ENCODE peak calls at places on chromosomes 4 and X, in nine cellular contexts. One of them, this sample, is unnamed. For H3K9me3, the result is how much of the 10 kb centered on the place peaks cover.

GRCh38 chrX:17860811-17861495 is at the start of gene RAI2:
- DNase-seq in hepatocyte: peak
- DNase-seq in esophagus muscularis mucosa: no peak
- DNase-seq in pancreas: peak
- DNase-seq in upper lobe of right lung: peak
- DNase-seq in ovary: peak
- DNase-seq in body of pancreas: peak
- DNase-seq in fibroblast of lung: no peak
- DNase-seq in SK-N-SH: peak
- DNase-seq in this sample: peak

GRCh38 chr4:28518781-28519180 is 1658.1 kb downstream of the STIM2 start:
- DNase-seq in ovary: no peak
- DNase-seq in esophagus muscularis mucosa: no peak
- DNase-seq in fibroblast of lung: peak
- DNase-seq in upper lobe of right lung: no peak
- DNase-seq in body of pancreas: no peak
- DNase-seq in SK-N-SH: no peak
- DNase-seq in hepatocyte: no peak
- DNase-seq in pancreas: no peak
- DNase-seq in this sample: no peak

GRCh38 chrX:42538405-42538804 is 239.6 kb downstream of the PPP1R2C start:
- DNase-seq in body of pancreas: no peak
- DNase-seq in esophagus muscularis mucosa: no peak
- DNase-seq in pancreas: no peak
- DNase-seq in ovary: no peak
- DNase-seq in hepatocyte: peak
- DNase-seq in upper lobe of right lung: no peak
- DNase-seq in SK-N-SH: no peak
- DNase-seq in fibroblast of lung: no peak
- DNase-seq in this sample: no peak

GRCh38 chrX:68273887-68274286 is 159.4 kb downstream of the OPHN1 start:
- DNase-seq in fibroblast of lung: no peak
- DNase-seq in SK-N-SH: no peak
- DNase-seq in ovary: no peak
- DNase-seq in body of pancreas: no peak
- DNase-seq in upper lobe of right lung: no peak
- DNase-seq in pancreas: no peak
- DNase-seq in hepatocyte: no peak
- DNase-seq in esophagus muscularis mucosa: no peak
- DNase-seq in this sample: no peak

GRCh38 chr4:17309567-17310268 is 202.2 kb downstream of the QDPR start:
- DNase-seq in hepatocyte: no peak
- DNase-seq in pancreas: no peak
- DNase-seq in esophagus muscularis mucosa: no peak
- DNase-seq in body of pancreas: no peak
- DNase-seq in SK-N-SH: no peak
- DNase-seq in upper lobe of right lung: no peak
- DNase-seq in fibroblast of lung: peak
- DNase-seq in ovary: no peak
- DNase-seq in this sample: no peak

GRCh38 chr4:87011340-87012034 is 76.7 kb downstream of the AFF1 start:
- DNase-seq in fibroblast of lung: peak
- DNase-seq in ovary: no peak
- DNase-seq in esophagus muscularis mucosa: no peak
- DNase-seq in pancreas: no peak
- DNase-seq in body of pancreas: peak
- DNase-seq in hepatocyte: peak
- DNase-seq in SK-N-SH: no peak
- DNase-seq in upper lobe of right lung: no peak
- DNase-seq in this sample: no peak

GRCh38 chrX:13937370-13938052 is 92.2 kb downstream of the GEMIN8 start:
- DNase-seq in ovary: no peak
- DNase-seq in hepatocyte: no peak
- DNase-seq in upper lobe of right lung: no peak
- DNase-seq in SK-N-SH: peak
- DNase-seq in pancreas: no peak
- DNase-seq in esophagus muscularis mucosa: no peak
- DNase-seq in body of pancreas: no peak
- DNase-seq in fibroblast of lung: peak
- DNase-seq in this sample: no peak

GRCh38 chr4:2008671-2008920 is 178 bp downstream of the NELFA start:
- DNase-seq in SK-N-SH: no peak
- DNase-seq in body of pancreas: no peak
- DNase-seq in fibroblast of lung: no peak
- DNase-seq in esophagus muscularis mucosa: no peak
- DNase-seq in ovary: no peak
- DNase-seq in pancreas: no peak
- DNase-seq in hepatocyte: no peak
- DNase-seq in upper lobe of right lung: no peak
- DNase-seq in this sample: no peak

GRCh38 chr4:152499322-152499721 is 36.6 kb downstream of the FBXW7 start:
- DNase-seq in esophagus muscularis mucosa: no peak
- DNase-seq in body of pancreas: no peak
- DNase-seq in hepatocyte: no peak
- DNase-seq in pancreas: no peak
- DNase-seq in SK-N-SH: no peak
- DNase-seq in upper lobe of right lung: no peak
- DNase-seq in fibroblast of lung: no peak
- DNase-seq in ovary: no peak
- DNase-seq in this sample: no peak

GRCh38 chr4:61527886-61528285 is 327.8 kb downstream of the ADGRL3 start:
- DNase-seq in SK-N-SH: no peak
- DNase-seq in pancreas: no peak
- DNase-seq in fibroblast of lung: peak
- DNase-seq in hepatocyte: no peak
- DNase-seq in body of pancreas: no peak
- DNase-seq in upper lobe of right lung: no peak
- DNase-seq in ovary: no peak
- DNase-seq in esophagus muscularis mucosa: no peak
- DNase-seq in this sample: no peak

GRCh38 chr4:110630621-110631402 is 7.9 kb upstream of the PITX2 start:
- DNase-seq in fibroblast of lung: no peak
- DNase-seq in SK-N-SH: no peak
- DNase-seq in hepatocyte: no peak
- DNase-seq in ovary: no peak
- DNase-seq in pancreas: no peak
- DNase-seq in upper lobe of right lung: no peak
- DNase-seq in body of pancreas: no peak
- DNase-seq in esophagus muscularis mucosa: no peak
- DNase-seq in this sample: peak

GRCh38 chr4:56077676-56078075 is 128.9 kb downstream of the CEP135 start:
- DNase-seq in fibroblast of lung: peak
- DNase-seq in pancreas: no peak
- DNase-seq in body of pancreas: no peak
- DNase-seq in esophagus muscularis mucosa: no peak
- DNase-seq in upper lobe of right lung: no peak
- DNase-seq in hepatocyte: no peak
- DNase-seq in SK-N-SH: peak
- DNase-seq in ovary: no peak
- DNase-seq in this sample: no peak

GRCh38 chr4:26484032-26484515 is 6.2 kb downstream of the CCKAR start:
- DNase-seq in fibroblast of lung: peak
- DNase-seq in ovary: no peak
- DNase-seq in esophagus muscularis mucosa: no peak
- DNase-seq in hepatocyte: peak
- DNase-seq in body of pancreas: no peak
- DNase-seq in SK-N-SH: no peak
- DNase-seq in upper lobe of right lung: no peak
- DNase-seq in pancreas: no peak
- DNase-seq in this sample: no peak

DNA sequence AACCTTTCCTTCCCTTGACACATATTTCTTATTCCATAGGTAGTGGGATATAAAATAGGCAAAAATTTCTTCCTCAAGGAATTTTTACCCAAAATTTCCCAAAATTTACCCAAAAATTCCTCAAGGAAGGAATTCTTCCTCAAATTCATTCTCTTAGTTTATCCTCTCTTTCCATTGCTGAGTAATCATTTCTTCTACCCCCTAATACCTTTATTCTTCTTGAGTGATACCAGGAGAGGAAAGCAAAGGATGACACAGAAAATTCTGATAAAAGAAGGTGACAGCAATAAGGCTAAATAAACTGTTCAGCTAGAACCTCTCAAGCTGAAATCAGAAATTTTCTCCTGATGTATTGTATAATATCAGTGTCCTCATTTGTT is 191.4 kb upstream of the MAB21L2 start:
- DNase-seq in SK-N-SH: no peak
- DNase-seq in body of pancreas: no peak
- DNase-seq in ovary: no peak
- DNase-seq in pancreas: no peak
- DNase-seq in fibroblast of lung: no peak
- DNase-seq in esophagus muscularis mucosa: no peak
- DNase-seq in hepatocyte: no peak
- DNase-seq in upper lobe of right lung: no peak
- DNase-seq in this sample: no peak
- H3K9me3 ChIP-seq in SK-N-SH: under half
- H3K9me3 ChIP-seq in body of pancreas: under half
- H3K9me3 ChIP-seq in ovary: under half
- H3K9me3 ChIP-seq in pancreas: under half
- H3K9me3 ChIP-seq in fibroblast of lung: under half
- H3K9me3 ChIP-seq in esophagus muscularis mucosa: under half
- H3K9me3 ChIP-seq in hepatocyte: under half
- H3K9me3 ChIP-seq in upper lobe of right lung: under half
- H3K9me3 ChIP-seq in this sample: under half

DNA sequence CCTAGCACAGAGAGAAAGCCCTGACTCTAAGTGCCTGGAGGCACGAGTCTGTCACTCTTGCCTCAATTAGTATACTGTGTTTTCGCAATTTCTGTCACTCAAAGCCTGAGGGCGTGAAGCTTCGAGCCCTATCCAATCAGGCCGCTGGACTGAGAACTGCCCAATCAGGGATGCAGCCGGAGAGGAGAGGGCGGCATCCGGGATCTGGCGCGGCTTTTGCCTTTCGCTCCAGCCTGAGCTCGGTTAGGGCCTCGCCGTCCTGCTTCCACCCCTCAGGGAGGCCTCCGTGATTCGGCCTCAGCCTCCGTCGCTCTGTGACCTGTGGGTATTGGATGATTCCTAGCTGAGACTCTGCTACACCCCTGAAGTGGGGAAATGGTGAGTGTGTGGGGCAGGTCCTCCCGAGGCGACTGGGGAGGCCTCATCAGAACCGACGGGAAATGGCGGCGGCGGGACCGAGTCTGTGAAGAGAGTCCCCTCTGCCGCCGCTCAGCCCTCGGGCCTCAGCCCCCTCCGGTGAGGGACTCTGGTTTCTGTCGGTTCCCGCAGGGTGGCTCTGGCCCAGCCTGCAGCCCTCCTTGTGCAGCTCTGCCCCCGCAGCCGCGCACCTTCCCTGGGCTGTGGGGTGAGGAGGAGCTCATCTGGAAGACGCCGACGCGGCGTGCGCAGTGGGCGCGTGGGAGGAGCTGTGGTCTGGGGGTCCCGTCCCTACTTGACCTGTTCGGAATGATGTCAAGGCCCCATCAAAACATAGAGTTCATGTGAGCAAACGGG is 48.5 kb downstream of the ZNF141 start:
- DNase-seq in pancreas: peak
- DNase-seq in upper lobe of right lung: no peak
- DNase-seq in esophagus muscularis mucosa: no peak
- DNase-seq in ovary: no peak
- DNase-seq in hepatocyte: no peak
- DNase-seq in body of pancreas: no peak
- DNase-seq in fibroblast of lung: no peak
- DNase-seq in SK-N-SH: peak
- DNase-seq in this sample: no peak
- H3K4me3 ChIP-seq in pancreas: no peak
- H3K4me3 ChIP-seq in upper lobe of right lung: no peak
- H3K4me3 ChIP-seq in esophagus muscularis mucosa: no peak
- H3K4me3 ChIP-seq in ovary: no peak
- H3K4me3 ChIP-seq in hepatocyte: no peak
- H3K4me3 ChIP-seq in body of pancreas: no peak
- H3K4me3 ChIP-seq in fibroblast of lung: no peak
- H3K4me3 ChIP-seq in SK-N-SH: no peak
- H3K4me3 ChIP-seq in this sample: no peak

GRCh38 chrX:12563121-12563520 is 228.1 kb upstream of the PRPS2 start:
- DNase-seq in pancreas: no peak
- DNase-seq in fibroblast of lung: peak
- DNase-seq in esophagus muscularis mucosa: no peak
- DNase-seq in upper lobe of right lung: no peak
- DNase-seq in SK-N-SH: no peak
- DNase-seq in ovary: no peak
- DNase-seq in hepatocyte: peak
- DNase-seq in body of pancreas: no peak
- DNase-seq in this sample: no peak

GRCh38 chrX:12567857-12568256 is 223.4 kb upstream of the PRPS2 start:
- DNase-seq in upper lobe of right lung: no peak
- DNase-seq in esophagus muscularis mucosa: no peak
- DNase-seq in pancreas: no peak
- DNase-seq in hepatocyte: no peak
- DNase-seq in fibroblast of lung: no peak
- DNase-seq in ovary: no peak
- DNase-seq in body of pancreas: no peak
- DNase-seq in SK-N-SH: peak
- DNase-seq in this sample: no peak

DNA sequence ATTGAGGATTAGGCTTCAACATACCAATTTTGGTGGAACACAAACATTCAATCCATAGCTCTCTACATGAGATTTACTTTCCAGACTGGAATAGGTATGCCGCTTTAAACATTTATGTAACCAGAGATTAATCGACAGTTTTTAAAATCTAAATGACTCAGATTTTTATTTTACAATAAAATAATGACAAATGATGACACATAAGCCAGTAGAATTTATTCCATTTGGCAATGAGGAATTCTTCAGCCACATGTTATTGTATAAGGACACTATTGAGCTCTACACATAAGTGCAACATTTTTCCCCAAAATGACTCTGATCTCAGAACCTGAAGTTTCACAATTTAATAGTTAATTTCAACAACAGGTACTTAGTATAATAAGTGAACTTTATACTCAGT is 227.0 kb upstream of the PRPS2 start:
- DNase-seq in hepatocyte: no peak
- DNase-seq in fibroblast of lung: no peak
- DNase-seq in ovary: no peak
- DNase-seq in esophagus muscularis mucosa: no peak
- DNase-seq in pancreas: no peak
- DNase-seq in upper lobe of right lung: no peak
- DNase-seq in SK-N-SH: no peak
- DNase-seq in body of pancreas: no peak
- DNase-seq in this sample: no peak
- H3K9me3 ChIP-seq in hepatocyte: under half
- H3K9me3 ChIP-seq in fibroblast of lung: under half
- H3K9me3 ChIP-seq in ovary: under half
- H3K9me3 ChIP-seq in esophagus muscularis mucosa: under half
- H3K9me3 ChIP-seq in pancreas: under half
- H3K9me3 ChIP-seq in upper lobe of right lung: under half
- H3K9me3 ChIP-seq in SK-N-SH: under half
- H3K9me3 ChIP-seq in body of pancreas: under half
- H3K9me3 ChIP-seq in this sample: under half

DNA sequence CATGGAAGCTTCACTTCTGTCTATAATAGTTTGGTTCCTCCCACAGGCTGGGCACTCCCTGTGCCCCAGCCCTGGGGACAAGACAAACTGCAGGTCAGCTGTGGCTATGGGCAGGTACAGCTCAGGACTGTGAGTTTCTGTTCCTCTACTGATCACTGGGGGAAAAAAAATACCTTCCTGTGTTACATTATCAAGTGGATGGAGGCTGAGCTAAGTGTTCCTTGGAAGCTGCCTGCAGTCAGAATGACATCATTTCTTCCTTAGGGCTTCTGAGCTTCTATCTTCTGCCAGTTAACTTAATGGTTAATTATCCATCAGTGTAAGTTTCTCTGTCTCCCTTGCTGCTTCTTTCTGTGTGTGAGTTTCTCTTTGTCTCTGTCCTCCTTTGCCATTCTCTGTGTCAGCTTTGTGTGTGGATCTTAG is 4.6 kb downstream of the RAB33A start:
- DNase-seq in SK-N-SH: no peak
- DNase-seq in fibroblast of lung: peak
- DNase-seq in pancreas: no peak
- DNase-seq in ovary: no peak
- DNase-seq in upper lobe of right lung: no peak
- DNase-seq in esophagus muscularis mucosa: no peak
- DNase-seq in body of pancreas: no peak
- DNase-seq in hepatocyte: no peak
- DNase-seq in this sample: no peak
- H3K4me3 ChIP-seq in SK-N-SH: no peak
- H3K4me3 ChIP-seq in fibroblast of lung: no peak
- H3K4me3 ChIP-seq in pancreas: no peak
- H3K4me3 ChIP-seq in ovary: no peak
- H3K4me3 ChIP-seq in upper lobe of right lung: no peak
- H3K4me3 ChIP-seq in esophagus muscularis mucosa: no peak
- H3K4me3 ChIP-seq in body of pancreas: no peak
- H3K4me3 ChIP-seq in hepatocyte: no peak
- H3K4me3 ChIP-seq in this sample: no peak